ENCODE peak calls at places on chromosomes 11 and 22, in five cellular contexts. R is heart left ventricle, F is IMR-90, P is AG10803, W is tibial nerve. Q is an unnamed sample.

GRCh38 chr11:88683024-88683423 is 345.5 kb upstream of the CTSC start:
- DNase-seq in R (no peak), F (no peak), P (no peak), W (no peak), Q (no peak)

GRCh38 chr11:23112987-23113886 is 253.0 kb upstream of the CCDC179 start:
- DNase-seq in R (no peak), F (peak), P (peak), W (no peak), Q (peak)

GRCh38 chr11:23280088-23280487 is 419.8 kb upstream of the CCDC179 start:
- DNase-seq in R (no peak), F (peak), P (peak), W (no peak), Q (no peak)

GRCh38 chr11:46299425-46300067 is 22.1 kb downstream of the CREB3L1 start:
- DNase-seq in R (no peak), F (peak), P (no peak), W (no peak), Q (no peak)

GRCh38 chr22:19891350-19892248 is 36.9 kb upstream of the GNB1L start:
- DNase-seq in R (no peak), F (peak), P (peak), W (no peak), Q (peak)

GRCh38 chr11:65506770-65507485 is 8.1 kb downstream of the MALAT1 start:
- DNase-seq in R (peak), F (peak), P (peak), W (peak), Q (no peak)

GRCh38 chr11:117786099-117786870 is 10.7 kb downstream of the DSCAML1 start:
- DNase-seq in R (no peak), F (no peak), P (no peak), W (no peak), Q (no peak)

GRCh38 chr11:61023086-61024035 is 51.9 kb downstream of the CD6 start:
- DNase-seq in R (no peak), F (no peak), P (no peak), W (no peak), Q (no peak)

GRCh38 chr11:68643576-68643975 is 40.8 kb upstream of the GAL start:
- DNase-seq in R (no peak), F (peak), P (no peak), W (peak), Q (no peak)

GRCh38 chr11:75425422-75425821 is 7.6 kb downstream of the KLHL35 start:
- DNase-seq in R (no peak), F (no peak), P (no peak), W (no peak), Q (no peak)

GRCh38 chr11:114027941-114028340 is 31.6 kb upstream of the ZBTB16 start:
- DNase-seq in R (no peak), F (no peak), P (no peak), W (no peak), Q (no peak)

GRCh38 chr11:117824571-117825537 is at the start of gene FXYD2:
- DNase-seq in R (peak), F (no peak), P (no peak), W (peak), Q (no peak)

GRCh38 chr11:48036011-48036410 is 55.7 kb downstream of the PTPRJ start:
- DNase-seq in R (no peak), F (peak), P (no peak), W (no peak), Q (no peak)

GRCh38 chr22:31753005-31753633 is 700 bp upstream of the DEPDC5 start:
- DNase-seq in R (peak), F (no peak), P (no peak), W (peak), Q (peak)

GRCh38 chr11:58390551-58391063 is 16.1 kb downstream of the OR5B3 start:
- DNase-seq in R (no peak), F (no peak), P (no peak), W (no peak), Q (no peak)

GRCh38 chr11:19116315-19116970 is 525 bp upstream of the ZDHHC13 start:
- DNase-seq in R (no peak), F (no peak), P (no peak), W (no peak), Q (peak)

GRCh38 chr11:74366576-74366975 is 31.7 kb downstream of the PGM2L1 start:
- DNase-seq in R (no peak), F (peak), P (peak), W (no peak), Q (no peak)

DNA sequence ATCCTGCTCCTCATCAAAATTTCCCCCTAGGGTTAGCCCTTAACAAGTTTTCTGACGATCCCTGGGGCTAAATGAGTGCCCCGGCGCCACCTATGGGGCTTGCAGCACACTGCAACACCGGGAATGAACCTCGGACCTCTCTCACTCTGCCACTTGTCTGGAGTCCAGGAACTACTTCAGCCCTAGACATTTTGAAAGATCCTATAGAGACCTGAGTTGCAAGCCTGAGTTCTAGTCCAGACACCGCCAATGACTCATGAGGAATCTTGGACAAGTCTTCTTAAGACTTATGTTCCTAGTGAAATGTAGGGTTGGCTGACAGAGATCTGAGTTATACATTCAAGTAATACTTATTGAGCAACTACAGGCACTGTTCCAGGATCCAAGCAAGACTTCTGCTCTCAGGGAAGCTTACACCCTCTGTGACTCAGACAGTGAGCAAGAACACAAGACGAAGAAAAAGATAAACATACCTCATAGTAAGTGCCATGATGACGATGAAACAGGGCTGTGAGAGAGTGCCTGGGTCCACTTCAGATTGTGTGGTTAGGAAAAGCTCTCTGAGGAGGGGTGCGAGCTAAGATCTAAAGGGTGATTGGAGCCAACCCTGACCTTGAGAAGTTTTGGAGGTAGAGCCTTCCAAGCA is 10.2 kb upstream of the STK33 start:
- DNase-seq in R (no peak), F (peak), P (peak), W (peak), Q (peak)
- TF ChIP-seq CTCF in R (peak), F (peak), P (peak), W (peak), Q (peak)

DNA sequence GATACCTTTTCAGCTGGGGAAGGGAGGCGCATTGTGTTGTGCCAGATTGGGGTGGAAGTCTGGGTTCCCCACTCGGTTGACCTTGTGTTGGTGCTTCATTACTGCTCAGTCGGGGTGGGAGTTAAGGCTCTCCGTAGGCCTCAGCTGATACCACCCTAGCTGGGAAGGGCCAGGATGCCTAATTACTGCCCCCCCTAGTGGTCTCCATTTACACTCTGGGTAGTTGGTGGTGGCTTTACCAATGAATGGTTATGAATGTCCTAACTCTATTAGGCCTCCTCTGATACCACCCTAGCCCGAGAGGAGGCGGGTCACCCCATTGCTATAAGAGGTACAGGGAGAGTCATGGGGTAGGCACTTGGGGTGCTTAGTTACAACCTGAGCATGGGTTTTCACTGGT is 27.5 kb upstream of the HIKESHI start:
- DNase-seq in R (no peak), F (no peak), P (no peak), W (no peak), Q (no peak)
- TF ChIP-seq CTCF in R (no peak), F (peak), P (no peak), W (no peak), Q (no peak)

GRCh38 chr11:34366522-34366921 is 8.7 kb upstream of the ABTB2 start:
- DNase-seq in R (no peak), F (no peak), P (peak), W (no peak), Q (peak)
- TF ChIP-seq CTCF in R (no peak), F (peak), P (peak), W (no peak), Q (peak)

GRCh38 chr11:84962018-84962417 is 665.1 kb downstream of the DLG2 start:
- DNase-seq in R (no peak), F (no peak), P (no peak), W (no peak), Q (no peak)

GRCh38 chr11:84963240-84963639 is 663.9 kb downstream of the DLG2 start:
- DNase-seq in R (no peak), F (no peak), P (no peak), W (no peak), Q (no peak)

DNA sequence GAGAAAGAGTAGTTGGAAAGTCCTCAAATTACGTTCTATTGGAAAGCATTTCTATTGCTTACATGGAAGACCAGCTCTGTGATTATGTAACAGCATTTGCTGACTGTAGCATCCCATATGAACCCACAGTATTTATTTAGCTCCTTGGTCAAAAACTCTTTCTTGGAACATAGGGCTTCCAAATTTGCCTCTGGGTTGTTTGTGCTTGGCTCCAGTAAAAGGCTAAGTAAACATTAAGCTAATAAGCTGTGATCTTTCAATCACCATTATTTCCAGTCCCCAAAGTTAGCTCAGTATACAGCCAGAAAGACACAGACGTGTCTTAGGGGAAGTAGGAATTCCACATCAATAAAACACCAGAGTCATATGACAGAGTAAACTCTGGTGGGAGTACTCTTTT is 668.8 kb downstream of the DLG2 start:
- DNase-seq in R (no peak), F (no peak), P (no peak), W (no peak), Q (no peak)
- TF ChIP-seq CTCF in R (no peak), F (no peak), P (no peak), W (no peak), Q (no peak)

DNA sequence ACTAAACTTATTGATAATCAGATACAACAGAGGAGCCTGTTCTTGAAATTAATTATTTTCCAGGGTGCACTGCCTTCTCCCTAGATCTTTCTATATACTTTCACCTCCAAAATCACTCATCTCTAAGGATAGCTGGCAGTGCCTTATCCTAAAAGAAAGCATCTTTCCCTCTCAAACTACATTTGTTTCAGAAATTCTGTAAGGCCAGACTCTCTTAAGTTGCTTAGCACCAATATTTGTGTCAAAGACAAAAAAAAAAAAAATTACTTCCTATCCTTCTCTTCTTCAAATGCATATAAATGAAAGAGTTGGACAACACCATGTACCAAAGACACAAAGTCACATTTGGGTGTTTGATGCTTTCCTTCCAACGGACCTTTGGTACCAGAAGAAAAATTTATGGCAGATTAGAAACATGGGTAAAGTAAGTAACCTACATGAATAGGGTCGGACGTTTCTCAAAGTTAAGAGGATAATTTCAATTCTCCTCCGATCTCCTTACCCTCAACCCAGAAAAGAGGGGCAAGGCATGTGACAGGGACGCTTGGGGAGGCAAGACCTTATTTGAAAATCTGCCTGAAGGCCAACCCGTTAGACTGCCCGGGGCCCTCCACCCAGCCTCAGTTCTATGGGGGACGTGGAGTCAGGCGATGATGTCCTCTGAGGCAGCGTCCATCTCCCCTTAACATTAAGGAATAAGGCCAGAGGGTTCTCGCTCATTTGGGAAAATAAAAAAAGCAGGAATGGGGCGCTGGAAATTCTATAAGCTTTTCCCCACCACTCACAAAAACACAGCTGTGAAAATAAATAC is 66.3 kb downstream of the ETS1 start:
- DNase-seq in R (no peak), F (no peak), P (no peak), W (no peak), Q (no peak)
- TF ChIP-seq CTCF in R (no peak), F (peak), P (no peak), W (no peak), Q (no peak)

Q was measured in GM13977.